ENCODE peak calls at places on chromosome 19, in four cellular contexts. One of them, this sample, is unnamed.

GRCh38 chr19:39032164-39032918 is at the start of gene FBXO27:
- DNase-seq in astrocyte of the spinal cord: no peak
- DNase-seq in CD8-positive, alpha-beta T cell: no peak
- DNase-seq in GM23338: peak; percentile 96
- DNase-seq in this sample: no peak

GRCh38 chr19:32830231-32831014 is 39.1 kb downstream of the SLC7A9 start:
- DNase-seq in astrocyte of the spinal cord: peak; percentile 77
- DNase-seq in CD8-positive, alpha-beta T cell: no peak
- DNase-seq in GM23338: no peak
- DNase-seq in this sample: no peak

GRCh38 chr19:45500918-45501729 is 2.9 kb downstream of the PPM1N start:
- DNase-seq in astrocyte of the spinal cord: no peak
- DNase-seq in CD8-positive, alpha-beta T cell: no peak
- DNase-seq in GM23338: peak; percentile 75
- DNase-seq in this sample: no peak

GRCh38 chr19:32599736-32600157 is 18.8 kb downstream of the PDCD5 start:
- DNase-seq in astrocyte of the spinal cord: peak; percentile 71
- DNase-seq in CD8-positive, alpha-beta T cell: peak; percentile 22
- DNase-seq in GM23338: peak; percentile 75
- DNase-seq in this sample: peak; percentile 71

GRCh38 chr19:33114302-33114701 is 17.6 kb upstream of the WDR88 start:
- DNase-seq in astrocyte of the spinal cord: no peak
- DNase-seq in CD8-positive, alpha-beta T cell: no peak
- DNase-seq in GM23338: no peak
- DNase-seq in this sample: no peak

GRCh38 chr19:49434907-49435577 is 6.3 kb downstream of the SLC17A7 start:
- DNase-seq in astrocyte of the spinal cord: no peak
- DNase-seq in CD8-positive, alpha-beta T cell: no peak
- DNase-seq in GM23338: no peak
- DNase-seq in this sample: no peak

GRCh38 chr19:44824758-44825157 is 15.9 kb downstream of the BCAM start:
- DNase-seq in astrocyte of the spinal cord: no peak
- DNase-seq in CD8-positive, alpha-beta T cell: no peak
- DNase-seq in GM23338: no peak
- DNase-seq in this sample: no peak

GRCh38 chr19:46963093-46963734 is 56.4 kb upstream of the NPAS1 start:
- DNase-seq in astrocyte of the spinal cord: peak; percentile 91
- DNase-seq in CD8-positive, alpha-beta T cell: no peak
- DNase-seq in GM23338: no peak
- DNase-seq in this sample: no peak

GRCh38 chr19:3094638-3095374 is 644 bp downstream of the GNA11 start:
- DNase-seq in astrocyte of the spinal cord: peak; percentile 9
- DNase-seq in CD8-positive, alpha-beta T cell: no peak
- DNase-seq in GM23338: no peak
- DNase-seq in this sample: peak; percentile 42

GRCh38 chr19:35988824-35989223 is 6.2 kb upstream of the SDHAF1 start:
- DNase-seq in astrocyte of the spinal cord: no peak
- DNase-seq in CD8-positive, alpha-beta T cell: no peak
- DNase-seq in GM23338: no peak
- DNase-seq in this sample: no peak

GRCh38 chr19:48006762-48007161 is 12.3 kb downstream of the ELSPBP1 start:
- DNase-seq in astrocyte of the spinal cord: no peak
- DNase-seq in CD8-positive, alpha-beta T cell: no peak
- DNase-seq in GM23338: peak; percentile 83
- DNase-seq in this sample: peak; percentile 19

GRCh38 chr19:18440421-18440877 is 2.5 kb upstream of the ISYNA1 start:
- DNase-seq in astrocyte of the spinal cord: no peak
- DNase-seq in CD8-positive, alpha-beta T cell: no peak
- DNase-seq in GM23338: peak; percentile 69
- DNase-seq in this sample: peak; percentile 65

GRCh38 chr19:39401549-39402416 is 4.9 kb upstream of the ZFP36 start:
- DNase-seq in astrocyte of the spinal cord: peak; percentile 74
- DNase-seq in CD8-positive, alpha-beta T cell: peak; percentile 79
- DNase-seq in GM23338: no peak
- DNase-seq in this sample: no peak

GRCh38 chr19:58513694-58514563 is 2.1 kb upstream of the SLC27A5 start:
- DNase-seq in astrocyte of the spinal cord: peak; percentile 89
- DNase-seq in CD8-positive, alpha-beta T cell: peak; percentile 92
- DNase-seq in GM23338: peak; percentile 96
- DNase-seq in this sample: peak; percentile 97

GRCh38 chr19:19224852-19225494 is 13.2 kb downstream of the NCAN start:
- DNase-seq in astrocyte of the spinal cord: peak; percentile 16
- DNase-seq in CD8-positive, alpha-beta T cell: peak; percentile 70
- DNase-seq in GM23338: peak; percentile 96
- DNase-seq in this sample: peak; percentile 90

GRCh38 chr19:51777570-51778460 is 16.8 kb downstream of the FPR2 start:
- DNase-seq in astrocyte of the spinal cord: peak; percentile 79
- DNase-seq in CD8-positive, alpha-beta T cell: peak; percentile 13
- DNase-seq in GM23338: peak; percentile 93
- DNase-seq in this sample: peak; percentile 82

GRCh38 chr19:5705552-5705951 is 14.4 kb downstream of the LONP1 start:
- DNase-seq in astrocyte of the spinal cord: no peak
- DNase-seq in CD8-positive, alpha-beta T cell: no peak
- DNase-seq in GM23338: no peak
- DNase-seq in this sample: no peak

GRCh38 chr19:6239401-6239844 is 40.4 kb downstream of the MLLT1 start:
- DNase-seq in astrocyte of the spinal cord: no peak
- DNase-seq in CD8-positive, alpha-beta T cell: no peak
- DNase-seq in GM23338: no peak
- DNase-seq in this sample: no peak

GRCh38 chr19:1410789-1411188 is 3.4 kb downstream of the DAZAP1 start:
- DNase-seq in astrocyte of the spinal cord: no peak
- DNase-seq in CD8-positive, alpha-beta T cell: no peak
- DNase-seq in GM23338: no peak
- DNase-seq in this sample: no peak

GRCh38 chr19:3234800-3235199 is 10.3 kb downstream of the CELF5 start:
- DNase-seq in astrocyte of the spinal cord: no peak
- DNase-seq in CD8-positive, alpha-beta T cell: no peak
- DNase-seq in GM23338: peak; percentile 68
- DNase-seq in this sample: no peak

GRCh38 chr19:10896851-10897526 is 25.6 kb downstream of the CARM1 start:
- DNase-seq in astrocyte of the spinal cord: no peak
- DNase-seq in CD8-positive, alpha-beta T cell: no peak
- DNase-seq in GM23338: no peak
- DNase-seq in this sample: no peak

GRCh38 chr19:56670961-56671612 is 470 bp downstream of the ZNF835 start:
- DNase-seq in astrocyte of the spinal cord: no peak
- DNase-seq in CD8-positive, alpha-beta T cell: no peak
- DNase-seq in GM23338: no peak
- DNase-seq in this sample: no peak

GRCh38 chr19:8137425-8137824 is 12.0 kb downstream of the FBN3 start:
- DNase-seq in astrocyte of the spinal cord: no peak
- DNase-seq in CD8-positive, alpha-beta T cell: no peak
- DNase-seq in GM23338: no peak
- DNase-seq in this sample: no peak

GRCh38 chr19:28075229-28075628 is 1137.7 kb downstream of the UQCRFS1 start:
- DNase-seq in astrocyte of the spinal cord: no peak
- DNase-seq in CD8-positive, alpha-beta T cell: no peak
- DNase-seq in GM23338: no peak
- DNase-seq in this sample: no peak

DNA sequence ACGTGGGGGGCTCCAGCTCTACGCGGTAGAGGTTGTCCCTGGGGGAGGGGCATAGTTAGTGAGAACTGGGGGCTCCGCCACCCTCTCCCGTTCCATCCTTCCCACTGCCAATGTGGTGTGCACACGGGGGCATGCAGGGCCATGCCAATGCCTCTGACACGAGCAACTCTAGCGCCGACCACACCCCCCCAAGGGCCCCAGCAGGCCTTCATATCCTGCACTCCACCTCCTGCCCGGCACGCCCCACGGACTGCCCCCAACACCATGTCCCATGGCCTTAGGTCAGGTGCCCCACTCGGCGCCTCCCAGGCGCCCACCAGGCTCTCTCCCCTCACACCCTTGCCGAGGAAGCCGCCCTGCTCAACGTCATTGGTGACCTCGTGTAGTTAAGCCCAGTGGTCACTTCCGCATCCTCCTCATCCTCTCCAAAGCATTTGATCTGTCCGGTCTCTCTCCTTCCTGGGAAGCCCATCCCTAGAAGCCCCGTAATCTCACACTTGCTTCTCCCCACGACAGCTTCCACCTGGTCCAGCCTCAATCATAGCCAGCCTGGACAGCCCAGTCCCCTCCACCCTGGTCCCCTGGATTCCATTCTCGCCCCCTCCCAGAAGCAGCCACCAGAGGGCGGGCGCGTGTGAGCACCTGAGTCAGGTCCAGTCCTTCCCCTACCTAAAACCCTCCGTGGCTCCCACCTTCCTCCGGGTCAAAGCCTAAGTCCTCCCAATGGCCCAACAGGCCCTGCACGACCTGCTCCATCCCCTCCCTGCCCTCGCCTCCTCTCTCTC is 2.1 kb downstream of the SEMA6B start:
- DNase-seq in astrocyte of the spinal cord: no peak
- DNase-seq in CD8-positive, alpha-beta T cell: no peak
- DNase-seq in GM23338: peak; percentile 48
- DNase-seq in this sample: no peak
- TF ChIP-seq CTCF in astrocyte of the spinal cord: peak; percentile 32
- TF ChIP-seq CTCF in CD8-positive, alpha-beta T cell: no peak
- TF ChIP-seq CTCF in GM23338: peak; percentile 62
- TF ChIP-seq CTCF in this sample: peak; percentile 49

DNA sequence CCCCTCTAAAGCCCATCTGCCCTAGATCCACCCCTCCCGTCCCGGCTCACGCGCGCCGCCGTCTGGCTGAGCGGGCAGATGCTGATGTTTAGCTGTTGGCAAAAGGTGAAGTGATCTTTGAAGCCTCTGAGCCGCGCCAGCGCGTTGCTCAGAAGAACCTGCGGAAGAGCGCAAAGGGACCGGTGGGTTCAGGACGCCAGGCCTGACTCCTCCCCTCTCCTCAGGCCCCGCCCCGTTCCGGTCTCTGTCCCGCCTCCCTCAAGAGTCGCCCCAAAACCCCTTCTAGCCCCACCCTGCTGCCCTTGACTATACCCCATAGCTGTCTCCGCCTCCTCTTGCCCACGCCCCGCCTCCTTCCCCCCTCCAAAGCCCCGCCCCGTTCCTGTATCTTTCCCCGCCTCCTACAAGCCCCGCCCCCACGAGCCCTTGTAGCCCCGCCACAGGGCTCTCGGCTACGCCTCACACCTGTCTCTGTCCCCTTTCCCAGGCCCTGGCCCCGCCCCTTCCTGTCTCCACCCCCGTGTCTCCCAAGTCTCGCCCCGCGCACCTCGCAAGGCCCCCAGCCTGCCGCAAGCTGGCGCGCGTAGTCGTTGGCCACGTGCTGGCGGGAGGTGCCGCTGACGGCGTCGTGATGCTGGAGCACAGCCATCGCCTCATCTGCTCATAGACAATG is 9.5 kb downstream of the MAN2B1 start:
- DNase-seq in astrocyte of the spinal cord: no peak
- DNase-seq in CD8-positive, alpha-beta T cell: no peak
- DNase-seq in GM23338: peak; percentile 98
- DNase-seq in this sample: no peak
- TF ChIP-seq CTCF in astrocyte of the spinal cord: peak; percentile 29
- TF ChIP-seq CTCF in CD8-positive, alpha-beta T cell: no peak
- TF ChIP-seq CTCF in GM23338: peak; percentile 82
- TF ChIP-seq CTCF in this sample: no peak

GRCh38 chr19:29873801-29874575 is 62.2 kb downstream of the CCNE1 start:
- DNase-seq in astrocyte of the spinal cord: no peak
- DNase-seq in CD8-positive, alpha-beta T cell: no peak
- DNase-seq in GM23338: no peak
- DNase-seq in this sample: no peak

GRCh38 chr19:29871143-29871542 is 59.4 kb downstream of the CCNE1 start:
- DNase-seq in astrocyte of the spinal cord: no peak
- DNase-seq in CD8-positive, alpha-beta T cell: no peak
- DNase-seq in GM23338: no peak
- DNase-seq in this sample: no peak

GRCh38 chr19:29875931-29876330 is 64.1 kb downstream of the CCNE1 start:
- DNase-seq in astrocyte of the spinal cord: no peak
- DNase-seq in CD8-positive, alpha-beta T cell: no peak
- DNase-seq in GM23338: no peak
- DNase-seq in this sample: no peak

GRCh38 chr19:29873024-29873800 is 61.4 kb downstream of the CCNE1 start:
- DNase-seq in astrocyte of the spinal cord: no peak
- DNase-seq in CD8-positive, alpha-beta T cell: peak; percentile 49
- DNase-seq in GM23338: peak; percentile 81
- DNase-seq in this sample: peak; percentile 48

DNA sequence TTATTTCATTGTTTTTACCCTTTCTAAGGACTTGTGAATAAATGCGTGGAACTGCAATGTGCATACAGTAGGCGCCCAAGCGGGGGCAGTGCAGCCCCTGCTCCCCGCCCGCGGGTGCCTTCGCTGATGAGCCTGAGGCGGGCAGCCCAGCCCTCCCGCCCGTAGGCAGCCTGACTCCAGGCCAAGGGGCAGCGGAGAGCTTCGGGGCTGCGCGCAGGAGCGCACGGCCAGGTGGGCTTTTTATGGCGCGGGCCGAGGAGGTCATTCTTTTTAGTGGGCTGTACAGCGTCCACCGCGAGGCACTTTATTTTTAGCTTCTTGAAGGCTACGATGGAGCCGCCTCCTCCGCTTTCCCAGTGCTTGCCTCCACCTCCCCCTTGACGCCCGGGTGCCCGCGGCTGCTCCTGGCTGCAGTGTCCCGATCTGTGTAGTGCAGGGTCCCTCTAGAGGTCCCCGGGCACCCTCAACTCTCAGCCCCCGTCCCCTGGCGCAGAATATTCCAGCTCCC is 60.5 kb downstream of the CCNE1 start:
- DNase-seq in astrocyte of the spinal cord: no peak
- DNase-seq in CD8-positive, alpha-beta T cell: no peak
- DNase-seq in GM23338: peak; percentile 65
- DNase-seq in this sample: peak; percentile 33
- TF ChIP-seq CTCF in astrocyte of the spinal cord: peak; percentile 7
- TF ChIP-seq CTCF in CD8-positive, alpha-beta T cell: no peak
- TF ChIP-seq CTCF in GM23338: peak; percentile 48
- TF ChIP-seq CTCF in this sample: peak; percentile 47

GRCh38 chr19:16624236-16624635 is 3.8 kb downstream of the MED26 start:
- DNase-seq in astrocyte of the spinal cord: no peak
- DNase-seq in CD8-positive, alpha-beta T cell: no peak
- DNase-seq in GM23338: no peak
- DNase-seq in this sample: no peak

GRCh38 chr19:16623066-16623465 is 4.9 kb downstream of the MED26 start:
- DNase-seq in astrocyte of the spinal cord: no peak
- DNase-seq in CD8-positive, alpha-beta T cell: no peak
- DNase-seq in GM23338: no peak
- DNase-seq in this sample: no peak

GRCh38 chr19:16625183-16625958 is 2.6 kb downstream of the MED26 start:
- DNase-seq in astrocyte of the spinal cord: no peak
- DNase-seq in CD8-positive, alpha-beta T cell: no peak
- DNase-seq in GM23338: no peak
- DNase-seq in this sample: no peak

GRCh38 chr19:16621165-16621800 is 6.7 kb downstream of the MED26 start:
- DNase-seq in astrocyte of the spinal cord: no peak
- DNase-seq in CD8-positive, alpha-beta T cell: no peak
- DNase-seq in GM23338: no peak
- DNase-seq in this sample: no peak

DNA sequence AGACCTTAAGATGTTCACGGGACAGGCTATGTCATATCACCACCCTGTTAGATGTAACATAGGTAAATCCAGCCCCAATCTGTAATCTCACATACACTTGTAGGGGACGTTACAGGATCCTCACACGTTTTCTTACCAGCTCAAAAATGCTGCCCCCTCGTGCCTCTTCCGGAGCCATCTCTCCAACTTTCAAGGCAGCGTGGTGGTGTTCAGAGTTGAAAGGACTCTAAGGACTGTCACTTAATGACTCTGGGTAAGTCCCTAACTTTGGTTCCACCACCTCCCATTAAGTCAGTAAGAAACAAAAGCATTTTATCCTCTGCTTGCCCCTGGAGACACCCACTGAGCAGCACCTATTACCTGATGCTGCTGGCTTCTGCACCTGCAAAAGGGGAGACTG is 4.4 kb downstream of the MED26 start:
- DNase-seq in astrocyte of the spinal cord: no peak
- DNase-seq in CD8-positive, alpha-beta T cell: no peak
- DNase-seq in GM23338: no peak
- DNase-seq in this sample: no peak
- TF ChIP-seq CTCF in astrocyte of the spinal cord: no peak
- TF ChIP-seq CTCF in CD8-positive, alpha-beta T cell: no peak
- TF ChIP-seq CTCF in GM23338: no peak
- TF ChIP-seq CTCF in this sample: no peak

This sample was measured in A673.